ENCODE peak calls at places on chromosomes 7 and 10, in six cellular contexts. W is adipocyte, O is iPS DF 6.9, L is testis, M is Peyer's patch, R is fibroblast of lung. E is an unnamed sample.

GRCh38 chr7:140726304-140726703 is 29.8 kb downstream of the NDUFB2 start:
- DNase-seq in W (peak; percentile 54), O (no peak), L (no peak), M (no peak), R (peak; percentile 45), E (peak; percentile 28)

GRCh38 chr10:81179324-81179723 is 641.6 kb downstream of the SH2D4B start:
- DNase-seq in W (no peak), O (no peak), L (no peak), M (no peak), R (no peak), E (peak; percentile 45)

GRCh38 chr10:126634915-126635314 is 35.6 kb downstream of the C10orf90 start:
- DNase-seq in W (no peak), O (no peak), L (no peak), M (no peak), R (no peak), E (peak; percentile 84)

GRCh38 chr10:71236286-71236685 is 23.9 kb downstream of the UNC5B start:
- DNase-seq in W (no peak), O (no peak), L (no peak), M (no peak), R (no peak), E (no peak)

GRCh38 chr7:140640727-140641531 is at the start of gene DENND2A:
- DNase-seq in W (peak; percentile 84), O (no peak), L (peak; percentile 79), M (peak; percentile 28), R (peak; percentile 75), E (no peak)

GRCh38 chr10:13118784-13119133 is 18.8 kb downstream of the OPTN start:
- DNase-seq in W (no peak), O (no peak), L (no peak), M (no peak), R (no peak), E (no peak)

GRCh38 chr10:132390455-132391371 is 6.3 kb upstream of the PWWP2B start:
- DNase-seq in W (no peak), O (no peak), L (no peak), M (no peak), R (no peak), E (no peak)

GRCh38 chr7:50981743-50982142 is 199.0 kb upstream of the GRB10 start:
- DNase-seq in W (no peak), O (no peak), L (no peak), M (no peak), R (no peak), E (no peak)

GRCh38 chr10:24097771-24098207 is 111.1 kb upstream of the KIAA1217 start:
- DNase-seq in W (no peak), O (no peak), L (peak; percentile 17), M (no peak), R (no peak), E (peak; percentile 83)

GRCh38 chr7:87604264-87604663 is 3.6 kb upstream of the ABCB1 start:
- DNase-seq in W (no peak), O (no peak), L (no peak), M (no peak), R (no peak), E (no peak)

GRCh38 chr7:8014399-8014798 is 45.8 kb downstream of the GLCCI1 start:
- DNase-seq in W (no peak), O (no peak), L (no peak), M (no peak), R (no peak), E (no peak)

GRCh38 chr7:53520841-53521240 is 485.4 kb downstream of the POM121L12 start:
- DNase-seq in W (no peak), O (no peak), L (no peak), M (no peak), R (no peak), E (no peak)

GRCh38 chr7:72706521-72706920 is 121.5 kb downstream of the TYW1B start:
- DNase-seq in W (no peak), O (no peak), L (no peak), M (no peak), R (no peak), E (no peak)

GRCh38 chr7:137953692-137954470 is 48.0 kb downstream of the CREB3L2 start:
- DNase-seq in W (peak; percentile 79), O (no peak), L (no peak), M (no peak), R (peak; percentile 79), E (peak; percentile 17)

GRCh38 chr7:137951700-137952099 is 50.2 kb downstream of the CREB3L2 start:
- DNase-seq in W (no peak), O (no peak), L (no peak), M (no peak), R (no peak), E (no peak)

GRCh38 chr7:137954614-137955013 is 47.3 kb downstream of the CREB3L2 start:
- DNase-seq in W (no peak), O (no peak), L (no peak), M (no peak), R (no peak), E (no peak)

GRCh38 chr7:137952406-137952805 is 49.5 kb downstream of the CREB3L2 start:
- DNase-seq in W (no peak), O (no peak), L (no peak), M (no peak), R (no peak), E (no peak)

DNA sequence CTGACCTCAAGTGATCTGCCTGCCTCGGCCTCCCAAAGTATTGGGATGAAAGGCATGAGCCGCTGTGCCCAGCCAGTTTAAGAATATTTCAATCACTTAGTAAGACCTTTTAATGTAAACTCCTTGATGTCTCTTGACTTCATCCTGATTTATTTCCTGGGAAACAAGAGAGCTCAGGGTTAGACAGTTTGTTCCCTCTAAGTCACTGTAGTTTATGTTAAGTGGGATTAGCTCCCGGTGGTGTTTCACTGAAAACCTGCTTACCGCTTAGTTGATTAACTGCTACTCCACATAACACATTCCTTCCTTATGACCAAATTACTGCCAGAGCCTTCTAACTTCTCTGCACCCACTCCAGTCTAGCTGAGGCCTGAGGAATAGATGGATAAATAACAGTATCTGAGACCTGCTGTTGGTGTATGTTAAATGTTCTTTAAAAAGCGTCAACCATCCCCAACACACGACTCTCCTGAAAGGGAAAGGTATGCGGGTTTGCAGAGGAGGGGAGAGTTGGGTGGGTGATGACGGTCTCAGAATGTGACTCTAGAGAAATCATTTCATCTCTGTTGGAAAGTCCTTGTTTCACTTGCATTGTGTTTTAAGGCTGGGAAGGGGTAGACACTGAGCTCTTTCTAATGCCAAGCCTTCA is 48.7 kb downstream of the CREB3L2 start:
- DNase-seq in W (no peak), O (no peak), L (no peak), M (no peak), R (peak; percentile 97), E (peak; percentile 33)
- H3K4me1 ChIP-seq in W (peaks cover 31% of the 10 kb centered on the region), O (peaks cover 10% of the 10 kb centered on the region), L (peaks cover 16% of the 10 kb centered on the region), M (no peaks in the 10 kb centered on the region), R (peaks cover 32% of the 10 kb centered on the region), E (peaks cover 5% of the 10 kb centered on the region)

GRCh38 chr10:124704428-124704805 is 39.8 kb downstream of the FAM53B start:
- DNase-seq in W (no peak), O (no peak), L (no peak), M (no peak), R (no peak), E (no peak)

GRCh38 chr10:124701881-124702656 is 42.1 kb downstream of the FAM53B start:
- DNase-seq in W (no peak), O (no peak), L (peak; percentile 87), M (no peak), R (peak; percentile 74), E (no peak)

GRCh38 chr10:124703778-124704427 is 40.3 kb downstream of the FAM53B start:
- DNase-seq in W (no peak), O (no peak), L (peak; percentile 92), M (peak; percentile 65), R (peak; percentile 74), E (no peak)

GRCh38 chr10:124705021-124705740 is 39.0 kb downstream of the FAM53B start:
- DNase-seq in W (no peak), O (peak; percentile 33), L (peak; percentile 68), M (peak; percentile 56), R (no peak), E (no peak)

DNA sequence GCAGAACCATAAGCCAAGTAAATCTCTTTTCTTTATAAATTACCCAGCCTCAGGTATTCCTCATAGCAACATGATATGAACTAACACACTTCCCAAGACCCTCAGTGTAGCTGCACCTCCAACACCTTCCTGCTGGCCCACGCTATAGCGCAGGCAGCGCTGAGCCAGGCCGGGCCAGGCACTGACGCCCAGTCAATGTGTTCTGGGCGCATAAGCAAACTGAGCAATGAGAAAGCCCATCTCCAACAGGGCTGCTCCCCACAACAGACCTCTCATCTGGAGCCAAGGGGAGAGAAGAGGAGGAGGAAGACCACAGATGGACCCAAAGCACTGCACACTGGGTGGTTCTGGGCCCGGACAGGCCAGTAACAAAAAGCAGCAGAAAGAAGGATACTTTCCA is 40.8 kb downstream of the FAM53B start:
- DNase-seq in W (no peak), O (no peak), L (no peak), M (no peak), R (no peak), E (no peak)
- H3K4me1 ChIP-seq in W (peaks cover 80% of the 10 kb centered on the region), O (peaks cover 9% of the 10 kb centered on the region), L (peaks cover 100% of the 10 kb centered on the region), M (peaks cover 78% of the 10 kb centered on the region), R (peaks cover 19% of the 10 kb centered on the region), E (peaks cover 6% of the 10 kb centered on the region)

GRCh38 chr10:72276421-72277339 is 3.0 kb downstream of the DDIT4 start:
- DNase-seq in W (peak; percentile 82), O (no peak), L (no peak), M (no peak), R (peak; percentile 91), E (no peak)

GRCh38 chr10:72274730-72275350 is 1.1 kb downstream of the DDIT4 start:
- DNase-seq in W (peak; percentile 82), O (no peak), L (peak; percentile 87), M (peak; percentile 78), R (peak; percentile 82), E (no peak)

GRCh38 chr10:72277340-72277995 is 3.7 kb downstream of the DDIT4 start:
- DNase-seq in W (peak; percentile 65), O (no peak), L (no peak), M (no peak), R (no peak), E (no peak)

GRCh38 chr10:72275351-72276012 is 1.8 kb downstream of the DDIT4 start:
- DNase-seq in W (peak; percentile 29), O (no peak), L (no peak), M (no peak), R (peak; percentile 63), E (no peak)

GRCh38 chr10:72276013-72276387 is 2.3 kb downstream of the DDIT4 start:
- DNase-seq in W (peak; percentile 48), O (no peak), L (no peak), M (no peak), R (peak; percentile 39), E (no peak)
- H3K4me1 ChIP-seq in W (peaks cover 16% of the 10 kb centered on the region), O (peaks cover 3% of the 10 kb centered on the region), L (peaks cover 27% of the 10 kb centered on the region), M (peaks cover 8% of the 10 kb centered on the region), R (peaks cover 11% of the 10 kb centered on the region), E (peaks cover 33% of the 10 kb centered on the region)

GRCh38 chr10:43131906-43132305 is 6.3 kb upstream of the CSGALNACT2 start:
- DNase-seq in W (no peak), O (no peak), L (no peak), M (no peak), R (no peak), E (no peak)

GRCh38 chr10:43133196-43133808 is 4.9 kb upstream of the CSGALNACT2 start:
- DNase-seq in W (no peak), O (no peak), L (no peak), M (no peak), R (no peak), E (no peak)

GRCh38 chr10:43131256-43131655 is 7.0 kb upstream of the CSGALNACT2 start:
- DNase-seq in W (no peak), O (no peak), L (no peak), M (no peak), R (no peak), E (no peak)

GRCh38 chr10:43134126-43134905 is 3.9 kb upstream of the CSGALNACT2 start:
- DNase-seq in W (no peak), O (no peak), L (no peak), M (no peak), R (no peak), E (no peak)

GRCh38 chr10:43132796-43133195 is 5.4 kb upstream of the CSGALNACT2 start:
- DNase-seq in W (no peak), O (no peak), L (no peak), M (no peak), R (no peak), E (no peak)
- H3K4me1 ChIP-seq in W (peaks cover 24% of the 10 kb centered on the region), O (no peaks in the 10 kb centered on the region), L (peaks cover 10% of the 10 kb centered on the region), M (no peaks in the 10 kb centered on the region), R (peaks cover 13% of the 10 kb centered on the region), E (peaks cover 5% of the 10 kb centered on the region)

E was measured in A673.